ENCODE peak calls at places on chromosomes 4 and X, in seven cellular contexts. I, V, S, G, B, K and J are unnamed samples.

GRCh38 chr4:4260185-4260751 is 12.2 kb upstream of the TMEM128 start:
- DNase-seq in I (no peak), V (peak), S (no peak), G (no peak), B (no peak), K (no peak), J (peak)

GRCh38 chr4:83114576-83114975 is at the start of gene PLAC8:
- DNase-seq in I (no peak), V (peak), S (no peak), G (no peak), B (no peak), K (no peak), J (no peak)

GRCh38 chr4:8279321-8280157 is 10.0 kb downstream of the HTRA3 start:
- DNase-seq in I (no peak), V (no peak), S (no peak), G (no peak), B (no peak), K (no peak), J (no peak)

GRCh38 chr4:183157215-183157614 is 58.2 kb downstream of the WWC2 start:
- DNase-seq in I (no peak), V (no peak), S (no peak), G (no peak), B (no peak), K (no peak), J (no peak)

GRCh38 chr4:15420642-15421041 is 7.2 kb upstream of the C1QTNF7 start:
- DNase-seq in I (no peak), V (peak), S (no peak), G (no peak), B (no peak), K (no peak), J (peak)

GRCh38 chr4:52038109-52038912 is at the start of gene SGCB:
- DNase-seq in I (peak), V (peak), S (peak), G (peak), B (peak), K (peak), J (peak)

GRCh38 chrX:135345328-135345645 is 36.0 kb downstream of the ETDC start:
- DNase-seq in I (no peak), V (peak), S (peak), G (no peak), B (no peak), K (no peak), J (peak)

GRCh38 chrX:45847966-45848365 is 647.3 kb upstream of the DIPK2B start:
- DNase-seq in I (no peak), V (peak), S (no peak), G (no peak), B (no peak), K (no peak), J (no peak)

GRCh38 chr4:41880840-41881831 is 54.1 kb upstream of the TMEM33 start:
- DNase-seq in I (no peak), V (no peak), S (no peak), G (no peak), B (peak), K (no peak), J (no peak)

GRCh38 chrX:23904096-23904495 is 3.6 kb downstream of the APOO start:
- DNase-seq in I (no peak), V (peak), S (no peak), G (no peak), B (no peak), K (no peak), J (peak)

GRCh38 chr4:3776166-3777032 is 10.2 kb downstream of the ADRA2C start:
- DNase-seq in I (no peak), V (no peak), S (no peak), G (no peak), B (no peak), K (no peak), J (no peak)

GRCh38 chrX:49053223-49054072 is 5.4 kb upstream of the CCDC120 start:
- DNase-seq in I (peak), V (peak), S (peak), G (peak), B (peak), K (peak), J (no peak)

GRCh38 chr4:81565137-81565870 is 93.6 kb upstream of the RASGEF1B start:
- DNase-seq in I (no peak), V (no peak), S (peak), G (no peak), B (peak), K (no peak), J (no peak)

GRCh38 chrX:39491548-39492297 is 606.0 kb downstream of the BCOR start:
- DNase-seq in I (peak), V (no peak), S (no peak), G (peak), B (no peak), K (no peak), J (no peak)

GRCh38 chrX:136065044-136065671 is 79.9 kb downstream of the SLC9A6 start:
- DNase-seq in I (peak), V (peak), S (no peak), G (no peak), B (peak), K (no peak), J (no peak)

GRCh38 chrX:133674726-133675470 is 259.6 kb upstream of the GPC4 start:
- DNase-seq in I (no peak), V (no peak), S (peak), G (no peak), B (no peak), K (no peak), J (no peak)

GRCh38 chrX:110218591-110218990 is 99.3 kb downstream of the AMMECR1 start:
- DNase-seq in I (no peak), V (no peak), S (no peak), G (no peak), B (no peak), K (no peak), J (no peak)